ENCODE peak calls at places on chromosomes 5 and 9, in eight cellular contexts. P is pancreas; Q is bronchial epithelial cell; T is activated CD4-positive, alpha-beta T cell treated with anti-CD3 and anti-CD28 coated beads for 24 hours; E is AG20443; L is activated T-cell treated with anti-CD3 and anti-CD28 coated beads, Interleukin-2, amount 50 U/mL, for 72 hours; C is aorta; B is WTC11. M is an unnamed sample.

GRCh38 chr5:150001660-150002493 is 1.3 kb downstream of the HMGXB3 start:
- DNase-seq in P (peak; percentile 46), Q (peak; percentile 84), T (peak; percentile 29), E (peak; percentile 82), L (peak; percentile 67), C (peak; percentile 57), B (peak; percentile 36), M (peak; percentile 36)

GRCh38 chr5:180603076-180603591 is 11.8 kb upstream of the SCGB3A1 start:
- DNase-seq in P (no peak), Q (no peak), T (no peak), E (no peak), L (no peak), C (peak; percentile 32), B (no peak), M (no peak)

GRCh38 chr5:177232761-177233160 is 70.8 kb downstream of the RAB24 start:
- DNase-seq in P (no peak), Q (peak; percentile 68), T (no peak), E (peak; percentile 50), L (no peak), C (no peak), B (no peak), M (no peak)

GRCh38 chr5:96752341-96753016 is 55.3 kb downstream of the ERAP1 start:
- DNase-seq in P (peak; percentile 23), Q (peak; percentile 67), T (peak; percentile 51), E (peak; percentile 58), L (peak; percentile 49), C (no peak), B (no peak), M (peak; percentile 77)

GRCh38 chr5:135741040-135741439 is 93.4 kb upstream of the SLC25A48 start:
- DNase-seq in P (no peak), Q (no peak), T (no peak), E (no peak), L (no peak), C (no peak), B (no peak), M (no peak)

GRCh38 chr5:26009742-26010141 is 1028.6 kb downstream of the CDH9 start:
- DNase-seq in P (no peak), Q (no peak), T (no peak), E (no peak), L (no peak), C (no peak), B (peak; percentile 52), M (no peak)

GRCh38 chr9:128863647-128864046 is 18.1 kb downstream of the KYAT1 start:
- DNase-seq in P (peak; percentile 83), Q (peak; percentile 41), T (peak; percentile 80), E (peak; percentile 87), L (peak; percentile 88), C (peak; percentile 79), B (peak; percentile 95), M (peak; percentile 48)

GRCh38 chr9:135108801-135109500 is 21.5 kb downstream of the OLFM1 start:
- DNase-seq in P (no peak), Q (no peak), T (no peak), E (no peak), L (no peak), C (no peak), B (no peak), M (no peak)

GRCh38 chr9:76542360-76542759 is 83.4 kb downstream of the GCNT1 start:
- DNase-seq in P (no peak), Q (no peak), T (no peak), E (no peak), L (no peak), C (no peak), B (no peak), M (peak; percentile 43)

M was measured in NCI-H2029.